ENCODE peak calls at places on chromosome 2, in ten cellular contexts. U, W, T, X, L, N, M, H, E and R are unnamed samples.

GRCh38 chr2:150480241-150480640 is 7.2 kb downstream of the RND3 start:
- DNase-seq in U (no peak), W (no peak), T (no peak), X (no peak), L (no peak), N (no peak), M (no peak), H (no peak), E (no peak), R (no peak)

GRCh38 chr2:109715302-109715937 is 78.7 kb upstream of the RGPD5 start:
- DNase-seq in U (no peak), W (peak; percentile 51), T (no peak), X (peak; percentile 75), L (no peak), N (no peak), M (no peak), H (no peak), E (no peak), R (no peak)

GRCh38 chr2:113156278-113157107 is 17.3 kb upstream of the PSD4 start:
- DNase-seq in U (no peak), W (no peak), T (no peak), X (peak; percentile 36), L (no peak), N (peak; percentile 17), M (peak; percentile 3), H (no peak), E (no peak), R (no peak)

GRCh38 chr2:213766062-213766461 is 481.8 kb downstream of the SPAG16 start:
- DNase-seq in U (no peak), W (no peak), T (no peak), X (no peak), L (no peak), N (no peak), M (no peak), H (no peak), E (no peak), R (no peak)

GRCh38 chr2:9382604-9383235 is 40.6 kb downstream of the ITGB1BP1 start:
- DNase-seq in U (no peak), W (no peak), T (no peak), X (no peak), L (no peak), N (no peak), M (no peak), H (no peak), E (no peak), R (no peak)

GRCh38 chr2:61658841-61659780 is 121.0 kb upstream of the XPO1 start:
- DNase-seq in U (peak; percentile 46), W (peak; percentile 63), T (no peak), X (peak; percentile 54), L (no peak), N (no peak), M (peak; percentile 30), H (no peak), E (no peak), R (no peak)

GRCh38 chr2:196939381-196939780 is 12.9 kb upstream of the PGAP1 start:
- DNase-seq in U (no peak), W (no peak), T (no peak), X (no peak), L (no peak), N (no peak), M (no peak), H (no peak), E (no peak), R (no peak)

GRCh38 chr2:106144621-106145331 is 49.3 kb downstream of the UXS1 start:
- DNase-seq in U (no peak), W (no peak), T (no peak), X (no peak), L (no peak), N (no peak), M (no peak), H (no peak), E (no peak), R (no peak)